ENCODE peak calls at places on chromosomes 11 and 22, in four cellular contexts. I is cardiac muscle cell, J is GM23248, N is adrenal gland. B is an unnamed sample. For H3K27me3, the result is how much of the 10 kb centered on the place peaks cover.

GRCh38 chr11:79160786-79161403 is 279.9 kb downstream of the TENM4 start:
- DNase-seq in N (no peak), J (peak), I (peak), B (no peak)

GRCh38 chr11:117839936-117840813 is 15.6 kb upstream of the FXYD2 start:
- DNase-seq in N (peak), J (no peak), I (no peak), B (no peak)

GRCh38 chr11:110774138-110775014 is 62.1 kb upstream of the ARHGAP20 start:
- DNase-seq in J (peak), N (no peak), I (no peak), B (no peak)

GRCh38 chr22:30046716-30047363 is 33.4 kb upstream of the HORMAD2 start:
- DNase-seq in N (no peak), I (no peak), J (no peak), B (no peak)

GRCh38 chr11:35192347-35192746 is 53.4 kb downstream of the CD44 start:
- DNase-seq in N (peak), I (peak), J (peak), B (peak)

GRCh38 chr11:116981216-116981887 is 116.9 kb downstream of the SIK3 start:
- DNase-seq in N (no peak), I (no peak), J (peak), B (no peak)

GRCh38 chr11:45794169-45794568 is 10.8 kb upstream of the SLC35C1 start:
- DNase-seq in J (no peak), N (peak), I (no peak), B (no peak)

GRCh38 chr11:3939651-3940190 is 84.3 kb downstream of the STIM1 start:
- DNase-seq in I (no peak), N (no peak), J (peak), B (no peak)

GRCh38 chr22:41359376-41359775 is 22.4 kb upstream of the TEF start:
- DNase-seq in I (no peak), N (no peak), J (no peak), B (no peak)

GRCh38 chr11:11931461-11932055 is 76.9 kb downstream of the DKK3 start:
- DNase-seq in N (peak), J (peak), I (peak), B (peak)

GRCh38 chr22:39592104-39593060 is 21.8 kb downstream of the CACNA1I start:
- DNase-seq in J (peak), I (no peak), N (peak), B (peak)

GRCh38 chr11:1167751-1168231 is 10.0 kb downstream of the MUC5AC start:
- DNase-seq in I (no peak), J (no peak), N (no peak), B (no peak)

GRCh38 chr11:134759314-134759713 is 347.3 kb upstream of the B3GAT1 start:
- DNase-seq in I (no peak), J (no peak), N (no peak), B (no peak)

GRCh38 chr11:44866301-44866700 is 84.4 kb downstream of the TP53I11 start:
- DNase-seq in I (no peak), J (no peak), N (no peak), B (no peak)

GRCh38 chr22:28358244-28358777 is 321.3 kb downstream of the TTC28 start:
- DNase-seq in J (no peak), N (no peak), I (no peak), B (no peak)

GRCh38 chr11:132771746-132772145 is 760.6 kb downstream of the OPCML start:
- DNase-seq in N (no peak), I (no peak), J (no peak), B (no peak)

GRCh38 chr11:69187540-69188065 is 31.9 kb downstream of the SMIM38 start:
- DNase-seq in J (no peak), N (no peak), I (no peak), B (no peak)

DNA sequence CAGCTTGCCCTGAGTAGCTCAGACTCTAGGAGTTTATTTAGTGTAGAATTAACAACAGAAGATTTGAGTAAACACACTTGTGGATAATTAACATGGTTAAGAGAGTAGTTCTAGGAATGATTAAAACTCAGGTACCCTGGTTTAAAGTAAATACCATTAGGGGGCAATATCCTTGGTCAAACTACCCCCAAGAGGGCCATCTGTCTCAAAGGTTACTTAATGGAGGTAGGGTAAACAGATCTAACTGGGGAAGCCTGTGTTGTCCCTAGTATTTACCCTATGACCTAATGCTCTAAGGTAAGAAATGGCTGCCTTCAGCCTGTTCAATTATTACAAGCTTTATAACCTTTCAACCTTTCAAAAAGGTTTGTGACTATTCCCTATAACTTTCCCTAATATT is 10.6 kb upstream of the GLYATL1 start:
- DNase-seq in J (no peak), I (no peak), N (no peak), B (no peak)
- H3K27ac ChIP-seq in J (no peak), I (no peak), N (no peak), B (no peak)

GRCh38 chr22:42688241-42688913 is 32.3 kb downstream of the A4GALT start:
- DNase-seq in N (peak), I (peak), J (peak), B (peak)
- H3K4me3 ChIP-seq in N (no peak), I (no peak), J (peak), B (no peak)

DNA sequence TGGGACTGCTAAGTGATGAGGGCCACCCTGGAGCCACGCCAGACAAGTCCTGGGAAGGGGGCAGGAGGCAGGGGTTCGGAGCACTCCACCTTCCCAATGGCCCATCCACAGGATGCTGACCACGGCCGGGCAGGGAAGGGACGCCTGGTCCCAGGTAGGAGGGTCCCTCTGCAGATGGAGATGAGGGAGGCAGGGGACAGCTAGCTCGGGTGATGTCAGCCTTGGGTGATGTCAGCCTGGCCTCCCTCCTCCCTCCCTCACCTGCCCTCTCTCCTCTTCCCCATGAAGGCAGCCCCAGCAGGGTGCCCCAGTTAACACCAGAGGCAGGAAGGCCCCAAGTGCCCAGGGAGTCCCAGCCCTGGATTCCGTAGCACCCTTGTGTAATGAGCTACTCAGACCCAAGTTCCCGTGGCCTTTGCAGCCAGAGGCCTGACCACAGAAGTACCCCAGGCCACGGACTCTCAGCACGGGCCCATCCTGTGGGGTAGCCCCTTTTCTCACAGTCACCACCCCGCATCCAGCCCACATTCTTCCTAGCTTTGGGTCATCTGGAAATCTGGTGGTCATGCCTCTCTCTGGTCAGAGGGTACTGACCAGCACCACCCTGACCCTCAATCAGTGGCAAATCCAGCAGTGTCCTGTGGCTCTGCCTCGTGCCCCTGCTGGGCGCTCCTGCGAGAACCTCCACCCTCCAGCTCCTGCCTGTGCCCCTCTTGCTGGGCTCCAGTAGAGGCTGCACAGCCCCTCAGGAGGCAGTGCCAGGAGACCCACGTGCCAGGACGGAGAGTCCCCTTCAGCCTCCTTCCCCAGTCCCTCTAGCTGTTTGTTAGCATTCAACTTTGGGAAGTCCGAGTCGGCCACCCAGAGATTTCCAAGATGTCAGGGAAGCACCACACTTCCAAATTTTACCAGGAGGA is 47.4 kb downstream of the SHANK2 start:
- DNase-seq in I (no peak), N (no peak), J (no peak), B (no peak)
- H3K27me3 ChIP-seq in I (under half), N (under half), J (under half), B (under half)

DNA sequence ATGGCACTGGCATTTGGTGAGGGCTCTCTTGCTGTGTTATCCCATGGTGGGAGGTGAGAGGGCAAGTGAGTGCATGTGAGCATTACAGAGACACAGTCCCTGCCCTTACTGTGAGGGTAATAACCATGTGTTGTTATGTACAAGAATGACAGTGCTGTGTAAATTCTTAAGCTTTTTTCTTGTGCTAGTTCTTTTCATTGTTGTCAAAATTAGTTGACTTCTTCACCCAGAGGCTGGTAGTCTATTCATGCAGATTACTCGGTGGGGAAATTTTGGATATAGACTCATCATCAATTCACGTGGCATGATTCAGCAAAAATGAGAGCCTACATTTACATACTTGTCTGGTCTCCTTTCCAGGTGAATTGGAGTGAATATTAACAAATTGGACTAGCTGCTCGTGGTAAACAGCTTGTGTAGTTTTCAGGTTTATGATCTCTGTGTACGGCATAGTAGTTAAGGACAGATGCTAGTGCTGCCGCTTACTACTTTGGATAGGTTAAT is 49.3 kb downstream of the ATXN10 start:
- DNase-seq in I (no peak), J (peak), N (no peak), B (no peak)
- H3K27ac ChIP-seq in I (peak), J (peak), N (no peak), B (no peak)

GRCh38 chr11:62444835-62445234 is 26.0 kb downstream of the SCGB1A1 start:
- DNase-seq in J (no peak), N (no peak), I (no peak), B (peak)
- H3K4me3 ChIP-seq in J (peak), N (no peak), I (no peak), B (no peak)

GRCh38 chr22:22767876-22768602 is 119.6 kb upstream of the IGLL5 start:
- DNase-seq in I (no peak), J (peak), N (peak), B (no peak)
- H3K27me3 ChIP-seq in I (under half), J (under half), N (under half), B (under half)

GRCh38 chr11:64770120-64770519 is 8.2 kb downstream of the SF1 start:
- DNase-seq in N (no peak), I (no peak), J (no peak), B (no peak)

GRCh38 chr11:64766881-64767280 is 7.1 kb upstream of the PYGM start:
- DNase-seq in I (no peak), J (no peak), N (no peak), B (no peak)

GRCh38 chr11:64769283-64769682 is 9.1 kb downstream of the SF1 start:
- DNase-seq in I (no peak), N (no peak), J (no peak), B (no peak)

GRCh38 chr11:64767344-64768299 is 7.8 kb upstream of the PYGM start:
- DNase-seq in J (peak), N (peak), I (peak), B (peak)

DNA sequence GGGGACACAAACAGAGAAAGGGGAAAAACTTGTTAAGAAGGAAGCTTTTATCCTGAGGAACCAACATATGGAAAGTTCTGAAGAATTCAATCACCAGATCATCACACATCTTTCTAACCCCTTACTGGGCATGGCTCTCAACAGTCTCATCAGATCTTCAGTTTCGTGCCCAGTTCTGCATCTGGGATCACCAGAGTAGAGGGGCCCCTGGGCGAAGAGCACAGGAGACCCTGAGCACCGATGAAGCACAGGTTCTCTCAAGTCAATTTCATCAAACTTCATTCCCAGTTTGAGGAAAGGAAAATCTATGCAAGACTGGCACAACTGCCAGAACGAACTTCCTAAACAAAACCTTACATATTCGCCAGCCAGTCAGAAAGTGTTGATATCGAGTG is 8.5 kb upstream of the PYGM start:
- DNase-seq in I (no peak), N (no peak), J (no peak), B (no peak)
- H3K27ac ChIP-seq in I (peak), N (no peak), J (no peak), B (peak)

DNA sequence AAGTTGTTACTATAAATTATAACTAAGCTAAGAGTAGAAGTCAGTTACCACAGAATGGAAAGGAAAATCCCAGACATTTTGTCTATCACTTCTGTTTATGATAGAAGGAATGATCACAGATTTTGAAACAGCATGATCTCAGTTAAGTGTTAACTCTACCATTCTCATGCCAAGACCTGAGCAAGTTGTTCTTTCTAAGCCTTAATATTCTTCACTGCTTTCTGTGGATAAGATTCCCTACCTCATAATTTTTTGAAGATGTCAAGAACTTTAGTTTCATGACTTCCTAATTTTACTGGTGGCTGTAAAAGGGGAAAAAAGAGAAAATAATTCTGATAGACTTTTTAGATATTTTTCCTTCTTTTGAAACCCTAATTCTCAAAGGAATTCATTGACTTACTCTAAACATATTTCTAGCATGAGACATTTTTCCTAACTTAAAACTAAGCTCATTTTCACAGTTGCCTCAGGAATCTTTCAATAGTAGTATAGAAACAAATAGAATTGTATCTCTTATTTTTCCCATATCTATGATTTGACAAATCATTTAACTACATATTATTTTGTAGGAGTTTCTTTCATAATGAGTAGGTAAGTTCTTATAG is 520.0 kb upstream of the LUZP2 start:
- DNase-seq in J (peak), I (no peak), N (no peak), B (no peak)
- H3K4me3 ChIP-seq in J (peak), I (no peak), N (no peak), B (no peak)

GRCh38 chr11:66727883-66728759 is 895 bp downstream of the SPTBN2 start:
- DNase-seq in J (peak), I (peak), N (no peak), B (no peak)
- H3K27me3 ChIP-seq in J (half or more), I (half or more), N (under half), B (under half)

DNA sequence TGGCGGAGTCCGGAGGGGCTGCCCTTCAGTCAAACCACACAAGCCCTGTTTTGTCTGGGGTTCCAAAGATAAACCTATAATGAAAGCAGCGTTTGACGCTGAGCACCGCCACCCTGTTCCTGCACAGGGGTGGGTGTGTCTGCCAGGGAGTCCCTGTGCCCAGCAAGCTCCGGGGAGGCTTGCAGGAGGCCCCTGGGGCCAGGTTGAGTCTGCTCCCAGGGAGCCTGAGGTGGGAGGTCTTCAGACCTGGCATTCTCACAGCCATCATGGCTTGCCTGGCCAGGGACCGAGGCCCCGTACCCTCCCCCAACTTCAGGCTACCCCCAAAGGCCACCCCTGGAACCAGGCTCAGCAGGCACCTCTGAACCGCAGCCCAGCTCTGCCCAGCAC is 89.0 kb upstream of the KCNQ1OT1 start:
- DNase-seq in N (no peak), J (no peak), I (no peak), B (peak)
- H3K27ac ChIP-seq in N (no peak), J (no peak), I (peak), B (no peak)

B was measured in small intestine.